ENCODE peak calls at places on chromosomes 11 and 22, in six cellular contexts. G, N, B, T, E and Y are unnamed samples. For H3K4me1, the result is how much of the 10 kb centered on the place peaks cover.

GRCh38 chr11:27914080-27914479 is 193.9 kb downstream of the KIF18A start:
- DNase-seq in T (no peak), N (no peak), E (no peak), B (no peak), G (no peak), Y (no peak)

GRCh38 chr11:12196335-12196734 is 85.9 kb downstream of the MICAL2 start:
- DNase-seq in G (no peak), B (no peak), N (no peak), T (no peak), E (no peak), Y (no peak)

GRCh38 chr22:48444320-48445112 is 1383.2 kb downstream of the BRD1 start:
- DNase-seq in N (no peak), E (no peak), T (no peak), B (peak), G (no peak), Y (no peak)

GRCh38 chr11:11265994-11266606 is 87.0 kb downstream of the CSNK2A3 start:
- DNase-seq in N (peak), T (no peak), E (no peak), G (peak), B (no peak), Y (peak)

GRCh38 chr11:88352139-88352538 is 14.6 kb upstream of the CTSC start:
- DNase-seq in T (no peak), G (no peak), B (no peak), E (no peak), N (no peak), Y (no peak)

GRCh38 chr22:17086301-17086700 is 1.5 kb downstream of the IL17RA start:
- DNase-seq in B (no peak), G (no peak), T (peak), N (no peak), E (no peak), Y (no peak)

GRCh38 chr11:42462558-42463310 is 849.1 kb upstream of the API5 start:
- DNase-seq in T (no peak), B (no peak), G (no peak), E (no peak), N (no peak), Y (no peak)

GRCh38 chr11:20041499-20041898 is 118.8 kb downstream of the DBX1 start:
- DNase-seq in T (no peak), B (no peak), G (no peak), N (no peak), E (no peak), Y (no peak)

GRCh38 chr11:111604392-111605009 is 2.3 kb downstream of the SIK2 start:
- DNase-seq in T (no peak), G (no peak), B (no peak), N (no peak), E (no peak), Y (no peak)

GRCh38 chr11:44564653-44565007 is 833 bp upstream of the CD82 start:
- DNase-seq in G (peak), T (peak), B (peak), E (peak), N (peak), Y (peak)

GRCh38 chr11:74371269-74372039 is 26.8 kb downstream of the PGM2L1 start:
- DNase-seq in B (no peak), T (no peak), N (no peak), E (no peak), G (no peak), Y (no peak)

GRCh38 chr11:26102325-26102724 is 229.6 kb upstream of the ANO3 start:
- DNase-seq in E (no peak), G (no peak), T (no peak), N (no peak), B (no peak), Y (no peak)

GRCh38 chr22:47015589-47016178 is 253.2 kb downstream of the TBC1D22A start:
- DNase-seq in T (peak), G (no peak), E (no peak), N (no peak), B (no peak), Y (peak)

GRCh38 chr11:72683782-72684200 is 9.6 kb upstream of the PDE2A start:
- DNase-seq in N (peak), E (peak), T (no peak), G (peak), B (peak), Y (peak)

GRCh38 chr11:102669664-102670063 is 35.9 kb downstream of the MMP27 start:
- DNase-seq in B (no peak), E (no peak), T (no peak), G (no peak), N (no peak), Y (no peak)

GRCh38 chr22:19216579-19216978 is 38.0 kb upstream of the SLC25A1 start:
- DNase-seq in N (no peak), E (no peak), B (no peak), T (no peak), G (no peak), Y (no peak)

GRCh38 chr11:57515332-57516060 is at the start of gene SLC43A1:
- DNase-seq in E (no peak), N (peak), T (peak), B (peak), G (peak), Y (peak)

GRCh38 chr11:8339592-8340022 is 75.9 kb upstream of the LMO1 start:
- DNase-seq in N (no peak), T (no peak), G (no peak), B (no peak), E (no peak), Y (no peak)

GRCh38 chr11:130295657-130296056 is 19.1 kb downstream of the ZBTB44 start:
- DNase-seq in N (no peak), B (no peak), G (no peak), T (no peak), E (no peak), Y (no peak)

GRCh38 chr11:61632096-61632495 is 48.1 kb upstream of the DAGLA start:
- DNase-seq in N (no peak), T (no peak), B (no peak), E (no peak), G (no peak), Y (no peak)

GRCh38 chr11:64878494-64879225 is at the start of gene EHD1:
- DNase-seq in G (peak), E (peak), T (peak), N (peak), B (peak), Y (peak)

GRCh38 chr11:64581057-64581523 is 9.9 kb upstream of the SLC22A12 start:
- DNase-seq in G (no peak), T (peak), E (no peak), B (peak), N (no peak), Y (no peak)

GRCh38 chr11:70243912-70244652 is 26.4 kb upstream of the PPFIA1 start:
- DNase-seq in B (no peak), T (no peak), N (no peak), G (no peak), E (no peak), Y (no peak)

GRCh38 chr11:71447791-71448256 is 369 bp downstream of the DHCR7 start:
- DNase-seq in T (no peak), G (peak), B (peak), N (no peak), E (no peak), Y (peak)

GRCh38 chr11:76094729-76095128 is 111.6 kb downstream of the WNT11 start:
- DNase-seq in T (no peak), E (no peak), G (no peak), N (no peak), B (no peak), Y (no peak)

GRCh38 chr22:47780281-47780875 is 1017.9 kb downstream of the TBC1D22A start:
- DNase-seq in T (no peak), G (no peak), B (no peak), E (no peak), N (no peak), Y (no peak)

GRCh38 chr11:108934696-108935095 is 269.8 kb downstream of the DDX10 start:
- DNase-seq in G (no peak), E (no peak), N (no peak), B (no peak), T (no peak), Y (no peak)
- TF ChIP-seq POLR2AphosphoS5 in G (no peak), E (no peak), N (no peak), B (no peak), T (no peak), Y (no peak)

GRCh38 chr11:67292671-67293070 is 3.6 kb downstream of the ANKRD13D start:
- DNase-seq in G (no peak), N (no peak), T (no peak), B (no peak), E (no peak), Y (no peak)

GRCh38 chr11:67289226-67289650 is at the start of gene ANKRD13D:
- DNase-seq in G (no peak), N (no peak), T (peak), E (no peak), B (peak), Y (peak)

GRCh38 chr11:67291481-67292381 is 2.6 kb downstream of the ANKRD13D start:
- DNase-seq in G (no peak), B (peak), T (peak), E (no peak), N (no peak), Y (no peak)

GRCh38 chr11:67289651-67290479 is 762 bp downstream of the ANKRD13D start:
- DNase-seq in E (no peak), G (no peak), B (peak), N (no peak), T (peak), Y (no peak)

DNA sequence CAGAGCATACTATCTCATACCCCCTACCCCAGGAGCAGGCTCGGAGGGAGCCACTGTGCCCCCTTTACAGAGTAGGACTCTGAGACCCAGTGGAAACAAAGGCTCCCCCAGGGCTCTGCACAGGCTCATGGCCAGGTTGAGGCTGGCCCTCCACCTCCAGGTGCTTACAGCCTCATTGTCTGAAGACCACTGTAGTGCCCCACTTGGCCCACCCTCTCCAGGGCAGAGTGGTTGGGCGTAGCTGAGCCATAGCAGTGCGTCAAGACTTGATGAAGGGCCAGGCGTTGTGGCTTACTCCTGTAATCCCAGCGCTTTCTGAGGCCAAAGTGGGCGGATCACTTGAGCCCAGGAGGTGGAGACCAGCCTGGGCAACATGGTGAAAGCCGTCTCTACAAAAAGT is 1.7 kb downstream of the ANKRD13D start:
- DNase-seq in B (peak), T (peak), N (no peak), G (no peak), E (no peak), Y (no peak)
- H3K4me1 ChIP-seq in B (half or more), T (under half), N (under half), G (under half), E (under half), Y (under half)

GRCh38 chr11:13338437-13339069 is 61.0 kb downstream of the BMAL1 start:
- DNase-seq in G (no peak), T (no peak), E (no peak), N (no peak), B (no peak), Y (no peak)

GRCh38 chr11:13337986-13338436 is 60.4 kb downstream of the BMAL1 start:
- DNase-seq in G (no peak), B (no peak), T (no peak), E (no peak), N (no peak), Y (no peak)

GRCh38 chr11:13341028-13341427 is 63.4 kb downstream of the BMAL1 start:
- DNase-seq in N (no peak), B (no peak), G (no peak), T (no peak), E (no peak), Y (no peak)

GRCh38 chr11:13336246-13336873 is 58.8 kb downstream of the BMAL1 start:
- DNase-seq in E (no peak), G (no peak), T (no peak), B (no peak), N (no peak), Y (peak)

DNA sequence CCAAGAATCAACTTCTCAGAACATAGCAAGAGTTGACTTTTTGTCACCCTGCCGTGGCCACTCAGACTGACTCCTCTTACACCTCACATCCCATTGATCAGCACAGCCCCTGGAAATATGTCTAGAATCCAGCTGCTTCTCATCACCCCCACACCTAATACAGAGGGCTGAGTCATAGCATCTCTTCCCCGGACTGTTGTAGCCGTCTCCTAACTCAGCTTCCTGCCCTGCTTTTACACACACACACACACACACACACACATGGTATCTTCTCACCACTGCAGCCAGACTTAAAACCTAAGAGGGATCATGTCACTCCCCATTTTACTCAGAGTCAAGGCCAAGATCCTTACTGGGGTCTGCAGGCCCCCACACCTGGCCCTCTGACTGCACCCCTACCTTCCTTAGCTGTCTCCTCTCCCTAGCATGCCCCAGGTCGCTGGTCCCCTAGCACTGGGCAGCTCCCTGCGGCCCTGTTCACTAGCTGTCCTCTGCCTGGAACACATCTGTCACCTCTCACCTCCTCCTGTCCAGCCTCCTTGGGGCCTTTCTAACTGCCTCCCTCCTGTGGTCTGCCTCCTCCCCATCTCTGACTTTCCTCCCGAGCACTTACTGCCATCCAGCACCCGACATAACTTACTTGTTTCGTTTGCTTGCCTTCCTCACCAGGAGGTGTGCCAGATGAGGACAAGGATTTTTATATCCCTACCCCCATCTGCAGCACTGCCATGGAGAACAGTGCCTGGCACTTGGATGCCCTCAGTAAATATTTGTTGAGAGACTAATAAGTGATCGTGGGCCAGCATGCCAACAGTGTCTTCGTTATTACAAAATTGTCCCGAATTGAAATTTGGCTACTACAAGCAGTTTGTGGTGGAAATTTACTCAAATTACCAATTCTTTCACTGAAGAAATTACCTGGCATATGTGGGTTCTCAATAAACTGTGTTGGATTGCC is 61.9 kb downstream of the BMAL1 start:
- DNase-seq in T (no peak), G (no peak), N (peak), E (no peak), B (no peak), Y (no peak)
- H3K4me3 ChIP-seq in T (no peak), G (no peak), N (no peak), E (no peak), B (no peak), Y (no peak)

DNA sequence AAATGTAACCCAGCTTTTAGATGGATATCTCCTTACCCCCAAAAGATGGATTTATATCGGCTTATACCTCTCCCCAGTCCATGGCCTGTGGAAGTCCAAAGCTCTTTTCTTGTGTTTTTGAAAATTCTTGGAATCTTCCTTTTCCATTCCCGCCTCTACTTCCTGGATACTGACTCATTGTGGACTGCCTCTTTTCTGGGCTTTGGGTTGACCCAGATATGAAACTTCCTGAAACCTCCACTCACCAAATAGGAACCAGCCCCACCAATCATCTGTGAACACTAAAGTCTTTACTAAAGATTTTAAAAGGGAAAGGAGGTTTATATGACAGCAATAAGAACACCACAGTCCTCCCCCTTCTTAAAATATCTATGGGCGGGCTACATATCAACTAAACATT is 163.4 kb upstream of the SYN3 start:
- DNase-seq in B (no peak), T (no peak), G (no peak), E (no peak), N (no peak), Y (no peak)
- TF ChIP-seq POLR2AphosphoS5 in B (no peak), T (no peak), G (no peak), E (no peak), N (no peak), Y (no peak)

DNA sequence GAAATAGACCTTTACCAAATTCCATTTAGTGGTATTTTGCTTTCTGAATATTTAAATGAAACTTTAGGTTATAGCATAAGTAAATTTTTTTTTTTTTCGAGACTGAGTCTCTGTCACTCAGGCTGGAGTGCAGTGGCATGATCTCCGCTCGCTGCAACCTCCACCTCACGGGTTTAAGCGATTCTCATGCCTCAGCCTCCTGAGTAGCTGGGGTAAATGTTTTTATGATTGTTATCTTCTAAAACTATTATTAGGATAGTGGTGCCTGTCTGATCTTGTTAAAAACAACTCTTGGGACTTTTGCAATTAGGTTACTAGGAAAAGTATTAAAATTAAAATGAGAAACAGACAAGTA is 20.6 kb downstream of the CRKL start:
- DNase-seq in E (no peak), T (peak), G (no peak), N (no peak), B (no peak), Y (no peak)
- H3K4me1 ChIP-seq in E (under half), T (under half), G (half or more), N (under half), B (half or more), Y (under half)

GRCh38 chr11:62910141-62910882 is 10.9 kb downstream of the CHRM1 start:
- DNase-seq in N (no peak), B (no peak), G (no peak), T (no peak), E (no peak), Y (no peak)
- H3K4me3 ChIP-seq in N (no peak), B (no peak), G (no peak), T (no peak), E (no peak), Y (no peak)

GRCh38 chr22:39176673-39177455 is 24.4 kb upstream of the CBX7 start:
- DNase-seq in N (no peak), B (no peak), E (no peak), G (no peak), T (no peak), Y (no peak)

GRCh38 chr22:39175127-39176066 is 22.9 kb upstream of the CBX7 start:
- DNase-seq in E (no peak), G (no peak), N (no peak), T (no peak), B (peak), Y (no peak)

GRCh38 chr22:39177456-39177775 is 24.9 kb upstream of the CBX7 start:
- DNase-seq in B (no peak), T (no peak), E (no peak), G (no peak), N (no peak), Y (no peak)

GRCh38 chr22:39174498-39175120 is 22.1 kb upstream of the CBX7 start:
- DNase-seq in B (peak), N (peak), G (peak), T (peak), E (peak), Y (peak)

DNA sequence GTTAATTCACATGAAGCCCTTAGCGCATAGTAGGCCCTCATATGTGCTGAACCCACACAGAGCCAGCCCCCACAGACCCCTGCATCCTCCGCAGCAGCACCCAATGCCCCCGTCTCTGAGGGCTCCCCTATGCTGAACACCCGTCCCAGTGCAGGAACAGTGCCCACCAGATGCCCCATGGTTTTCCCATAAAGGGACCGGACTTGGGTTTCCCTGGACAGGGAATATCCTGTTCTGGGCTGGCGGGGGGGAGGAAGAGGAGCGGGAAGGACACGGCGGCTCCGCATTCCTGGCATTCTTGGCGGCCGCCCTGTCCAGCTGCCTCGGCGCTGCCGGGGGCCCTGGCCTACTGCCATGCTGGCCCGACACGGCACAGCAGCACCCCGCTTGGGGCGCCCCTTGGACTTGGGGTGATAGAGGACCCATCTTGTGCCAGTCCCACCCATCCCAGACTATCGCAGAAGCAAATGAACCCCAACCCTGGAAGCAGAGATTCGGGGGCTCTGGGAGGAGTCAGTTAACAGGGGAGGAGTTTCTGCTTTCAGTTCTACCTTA is 23.7 kb upstream of the CBX7 start:
- DNase-seq in G (peak), E (peak), N (peak), B (peak), T (peak), Y (peak)
- TF ChIP-seq POLR2AphosphoS5 in G (peak), E (peak), N (peak), B (peak), T (peak), Y (peak)

DNA sequence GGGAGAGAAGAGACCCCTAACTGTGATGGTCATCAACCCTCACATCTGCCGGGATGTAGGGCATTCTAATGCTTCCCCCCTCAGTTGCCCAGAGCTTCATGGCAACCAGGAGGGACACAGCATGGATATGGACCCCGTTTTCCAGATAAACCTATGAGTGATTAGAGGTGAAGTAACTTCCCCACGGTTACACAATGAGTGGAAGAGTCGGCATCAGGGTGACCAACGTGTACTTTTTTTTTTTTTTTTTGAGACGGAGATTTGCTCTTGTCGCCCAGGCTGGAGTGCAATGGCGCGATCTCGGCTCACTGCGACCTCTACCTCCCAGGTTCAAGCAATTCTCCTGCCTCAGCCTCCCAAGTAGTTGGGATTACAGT is 25.0 kb downstream of the TXN2 start:
- DNase-seq in T (no peak), B (no peak), G (no peak), E (no peak), N (no peak), Y (no peak)
- H3K4me1 ChIP-seq in T (under half), B (half or more), G (half or more), E (under half), N (under half), Y (half or more)